ENCODE peak calls at places on chromosomes 12 and 14, in eight cellular contexts. One of them, this sample, is unnamed.

GRCh38 chr14:100747021-100747586 is 20.4 kb downstream of the DLK1 start:
- DNase-seq in A549: peak
- DNase-seq in left lung: peak
- DNase-seq in fibroblast of lung: peak
- DNase-seq in upper lobe of right lung: peak
- DNase-seq in dorsolateral prefrontal cortex: no peak
- DNase-seq in mesendoderm: no peak
- DNase-seq in left ventricle myocardium inferior: no peak
- DNase-seq in this sample: no peak

GRCh38 chr12:52380271-52380694 is 5.2 kb downstream of the KRT84 start:
- DNase-seq in mesendoderm: peak
- DNase-seq in dorsolateral prefrontal cortex: peak
- DNase-seq in left lung: no peak
- DNase-seq in A549: peak
- DNase-seq in left ventricle myocardium inferior: no peak
- DNase-seq in upper lobe of right lung: peak
- DNase-seq in fibroblast of lung: peak
- DNase-seq in this sample: peak

GRCh38 chr12:132170094-132170636 is 25.9 kb downstream of the NOC4L start:
- DNase-seq in fibroblast of lung: peak
- DNase-seq in A549: no peak
- DNase-seq in upper lobe of right lung: peak
- DNase-seq in mesendoderm: no peak
- DNase-seq in left lung: no peak
- DNase-seq in left ventricle myocardium inferior: peak
- DNase-seq in dorsolateral prefrontal cortex: no peak
- DNase-seq in this sample: no peak

GRCh38 chr14:36505892-36506731 is 13.9 kb downstream of the NKX2-1 start:
- DNase-seq in A549: no peak
- DNase-seq in upper lobe of right lung: peak
- DNase-seq in left lung: no peak
- DNase-seq in mesendoderm: peak
- DNase-seq in fibroblast of lung: no peak
- DNase-seq in left ventricle myocardium inferior: no peak
- DNase-seq in dorsolateral prefrontal cortex: no peak
- DNase-seq in this sample: no peak

GRCh38 chr14:44945264-44945663 is 16.5 kb downstream of the KLHL28 start:
- DNase-seq in A549: no peak
- DNase-seq in upper lobe of right lung: no peak
- DNase-seq in fibroblast of lung: peak
- DNase-seq in left ventricle myocardium inferior: no peak
- DNase-seq in dorsolateral prefrontal cortex: no peak
- DNase-seq in left lung: no peak
- DNase-seq in mesendoderm: no peak
- DNase-seq in this sample: no peak

GRCh38 chr12:21774358-21775129 is at the start of gene KCNJ8:
- DNase-seq in upper lobe of right lung: peak
- DNase-seq in dorsolateral prefrontal cortex: peak
- DNase-seq in left lung: peak
- DNase-seq in A549: peak
- DNase-seq in mesendoderm: peak
- DNase-seq in fibroblast of lung: peak
- DNase-seq in left ventricle myocardium inferior: peak
- DNase-seq in this sample: peak

GRCh38 chr12:12927211-12928079 is 24.5 kb downstream of the GPRC5D start:
- DNase-seq in mesendoderm: peak
- DNase-seq in fibroblast of lung: peak
- DNase-seq in left lung: peak
- DNase-seq in A549: peak
- DNase-seq in left ventricle myocardium inferior: peak
- DNase-seq in dorsolateral prefrontal cortex: no peak
- DNase-seq in upper lobe of right lung: peak
- DNase-seq in this sample: peak

GRCh38 chr12:77120695-77121094 is 55.3 kb upstream of the E2F7 start:
- DNase-seq in dorsolateral prefrontal cortex: no peak
- DNase-seq in left ventricle myocardium inferior: no peak
- DNase-seq in left lung: no peak
- DNase-seq in mesendoderm: no peak
- DNase-seq in A549: no peak
- DNase-seq in fibroblast of lung: peak
- DNase-seq in upper lobe of right lung: no peak
- DNase-seq in this sample: no peak

GRCh38 chr12:50234347-50234746 is 49.0 kb downstream of the LIMA1 start:
- DNase-seq in left lung: no peak
- DNase-seq in left ventricle myocardium inferior: no peak
- DNase-seq in mesendoderm: peak
- DNase-seq in A549: peak
- DNase-seq in upper lobe of right lung: no peak
- DNase-seq in fibroblast of lung: no peak
- DNase-seq in dorsolateral prefrontal cortex: no peak
- DNase-seq in this sample: no peak

GRCh38 chr14:58584383-58584782 is 53.4 kb upstream of the DACT1 start:
- DNase-seq in upper lobe of right lung: no peak
- DNase-seq in dorsolateral prefrontal cortex: no peak
- DNase-seq in A549: no peak
- DNase-seq in left ventricle myocardium inferior: no peak
- DNase-seq in fibroblast of lung: no peak
- DNase-seq in mesendoderm: no peak
- DNase-seq in left lung: no peak
- DNase-seq in this sample: no peak

GRCh38 chr12:106480259-106480658 is 102.5 kb upstream of the RFX4 start:
- DNase-seq in left lung: no peak
- DNase-seq in dorsolateral prefrontal cortex: no peak
- DNase-seq in A549: no peak
- DNase-seq in mesendoderm: no peak
- DNase-seq in upper lobe of right lung: no peak
- DNase-seq in fibroblast of lung: no peak
- DNase-seq in left ventricle myocardium inferior: no peak
- DNase-seq in this sample: no peak

GRCh38 chr12:45666452-45667215 is 62.9 kb upstream of the ARID2 start:
- DNase-seq in A549: no peak
- DNase-seq in left ventricle myocardium inferior: no peak
- DNase-seq in dorsolateral prefrontal cortex: no peak
- DNase-seq in mesendoderm: no peak
- DNase-seq in upper lobe of right lung: no peak
- DNase-seq in fibroblast of lung: no peak
- DNase-seq in left lung: no peak
- DNase-seq in this sample: no peak

GRCh38 chr12:7221486-7221885 is 32.0 kb downstream of the PEX5 start:
- DNase-seq in mesendoderm: no peak
- DNase-seq in left ventricle myocardium inferior: no peak
- DNase-seq in A549: no peak
- DNase-seq in dorsolateral prefrontal cortex: no peak
- DNase-seq in upper lobe of right lung: no peak
- DNase-seq in left lung: no peak
- DNase-seq in fibroblast of lung: no peak
- DNase-seq in this sample: no peak

GRCh38 chr12:128909653-128910052 is 56.4 kb downstream of the GLT1D1 start:
- DNase-seq in left ventricle myocardium inferior: no peak
- DNase-seq in fibroblast of lung: no peak
- DNase-seq in dorsolateral prefrontal cortex: no peak
- DNase-seq in left lung: no peak
- DNase-seq in A549: no peak
- DNase-seq in upper lobe of right lung: no peak
- DNase-seq in mesendoderm: no peak
- DNase-seq in this sample: no peak

GRCh38 chr14:37145395-37145794 is 27.0 kb downstream of the SLC25A21 start:
- DNase-seq in fibroblast of lung: no peak
- DNase-seq in left ventricle myocardium inferior: no peak
- DNase-seq in A549: no peak
- DNase-seq in left lung: no peak
- DNase-seq in mesendoderm: no peak
- DNase-seq in dorsolateral prefrontal cortex: no peak
- DNase-seq in upper lobe of right lung: no peak
- DNase-seq in this sample: no peak

GRCh38 chr12:51341259-51342007 is 5.0 kb downstream of the CELA1 start:
- DNase-seq in upper lobe of right lung: no peak
- DNase-seq in left ventricle myocardium inferior: peak
- DNase-seq in fibroblast of lung: peak
- DNase-seq in mesendoderm: peak
- DNase-seq in A549: peak
- DNase-seq in dorsolateral prefrontal cortex: peak
- DNase-seq in left lung: peak
- DNase-seq in this sample: peak

GRCh38 chr12:122349078-122349477 is 73.4 kb downstream of the CLIP1 start:
- DNase-seq in left lung: no peak
- DNase-seq in dorsolateral prefrontal cortex: no peak
- DNase-seq in left ventricle myocardium inferior: no peak
- DNase-seq in A549: no peak
- DNase-seq in upper lobe of right lung: no peak
- DNase-seq in mesendoderm: no peak
- DNase-seq in fibroblast of lung: no peak
- DNase-seq in this sample: no peak

GRCh38 chr14:34665785-34666425 is 36.0 kb upstream of the SNX6 start:
- DNase-seq in A549: peak
- DNase-seq in dorsolateral prefrontal cortex: no peak
- DNase-seq in upper lobe of right lung: no peak
- DNase-seq in fibroblast of lung: peak
- DNase-seq in left ventricle myocardium inferior: no peak
- DNase-seq in left lung: peak
- DNase-seq in mesendoderm: no peak
- DNase-seq in this sample: peak

GRCh38 chr12:64663019-64663418 is 52.7 kb downstream of the RASSF3 start:
- DNase-seq in upper lobe of right lung: no peak
- DNase-seq in fibroblast of lung: no peak
- DNase-seq in left lung: no peak
- DNase-seq in A549: no peak
- DNase-seq in left ventricle myocardium inferior: no peak
- DNase-seq in mesendoderm: no peak
- DNase-seq in dorsolateral prefrontal cortex: no peak
- DNase-seq in this sample: no peak

GRCh38 chr12:66829660-66830325 is 150.9 kb upstream of the GRIP1 start:
- DNase-seq in mesendoderm: no peak
- DNase-seq in dorsolateral prefrontal cortex: no peak
- DNase-seq in left lung: no peak
- DNase-seq in A549: no peak
- DNase-seq in upper lobe of right lung: no peak
- DNase-seq in left ventricle myocardium inferior: no peak
- DNase-seq in fibroblast of lung: no peak
- DNase-seq in this sample: no peak

GRCh38 chr12:122064034-122064777 is 14.3 kb upstream of the MLXIP start:
- DNase-seq in left lung: peak
- DNase-seq in A549: peak
- DNase-seq in mesendoderm: peak
- DNase-seq in fibroblast of lung: peak
- DNase-seq in left ventricle myocardium inferior: peak
- DNase-seq in upper lobe of right lung: peak
- DNase-seq in dorsolateral prefrontal cortex: peak
- DNase-seq in this sample: peak

GRCh38 chr12:53972152-53972702 is 699 bp upstream of the HOXC11 start:
- DNase-seq in left lung: no peak
- DNase-seq in mesendoderm: no peak
- DNase-seq in upper lobe of right lung: no peak
- DNase-seq in dorsolateral prefrontal cortex: no peak
- DNase-seq in left ventricle myocardium inferior: no peak
- DNase-seq in fibroblast of lung: no peak
- DNase-seq in A549: no peak
- DNase-seq in this sample: no peak

GRCh38 chr12:53973093-53974042 is at the start of gene HOXC11:
- DNase-seq in left lung: no peak
- DNase-seq in A549: peak
- DNase-seq in left ventricle myocardium inferior: no peak
- DNase-seq in dorsolateral prefrontal cortex: no peak
- DNase-seq in mesendoderm: no peak
- DNase-seq in upper lobe of right lung: no peak
- DNase-seq in fibroblast of lung: no peak
- DNase-seq in this sample: no peak

GRCh38 chr12:53971129-53971528 is 1.8 kb upstream of the HOXC11 start:
- DNase-seq in left lung: no peak
- DNase-seq in A549: no peak
- DNase-seq in fibroblast of lung: no peak
- DNase-seq in dorsolateral prefrontal cortex: no peak
- DNase-seq in left ventricle myocardium inferior: no peak
- DNase-seq in upper lobe of right lung: no peak
- DNase-seq in mesendoderm: no peak
- DNase-seq in this sample: no peak

GRCh38 chr12:53971686-53972085 is 1.2 kb upstream of the HOXC11 start:
- DNase-seq in A549: no peak
- DNase-seq in upper lobe of right lung: no peak
- DNase-seq in left lung: no peak
- DNase-seq in dorsolateral prefrontal cortex: no peak
- DNase-seq in left ventricle myocardium inferior: no peak
- DNase-seq in mesendoderm: no peak
- DNase-seq in fibroblast of lung: no peak
- DNase-seq in this sample: no peak

GRCh38 chr12:53972722-53973092 is 219 bp upstream of the HOXC11 start:
- DNase-seq in upper lobe of right lung: no peak
- DNase-seq in left ventricle myocardium inferior: no peak
- DNase-seq in left lung: no peak
- DNase-seq in dorsolateral prefrontal cortex: no peak
- DNase-seq in fibroblast of lung: no peak
- DNase-seq in mesendoderm: no peak
- DNase-seq in A549: no peak
- DNase-seq in this sample: no peak
- H3K4me3 ChIP-seq in upper lobe of right lung: no peak
- H3K4me3 ChIP-seq in left ventricle myocardium inferior: no peak
- H3K4me3 ChIP-seq in left lung: no peak
- H3K4me3 ChIP-seq in dorsolateral prefrontal cortex: no peak
- H3K4me3 ChIP-seq in fibroblast of lung: no peak
- H3K4me3 ChIP-seq in mesendoderm: no peak
- H3K4me3 ChIP-seq in A549: no peak
- H3K4me3 ChIP-seq in this sample: no peak

GRCh38 chr14:51394391-51394790 is 154.3 kb downstream of the TMX1 start:
- DNase-seq in mesendoderm: no peak
- DNase-seq in upper lobe of right lung: no peak
- DNase-seq in A549: no peak
- DNase-seq in left lung: no peak
- DNase-seq in left ventricle myocardium inferior: no peak
- DNase-seq in fibroblast of lung: peak
- DNase-seq in dorsolateral prefrontal cortex: no peak
- DNase-seq in this sample: no peak
- H3K27ac ChIP-seq in mesendoderm: no peak
- H3K27ac ChIP-seq in upper lobe of right lung: peak
- H3K27ac ChIP-seq in A549: peak
- H3K27ac ChIP-seq in left lung: peak
- H3K27ac ChIP-seq in left ventricle myocardium inferior: peak
- H3K27ac ChIP-seq in fibroblast of lung: peak
- H3K27ac ChIP-seq in dorsolateral prefrontal cortex: no peak
- H3K27ac ChIP-seq in this sample: peak

GRCh38 chr14:106694638-106695393 is 1168.4 kb downstream of the TMEM121 start:
- DNase-seq in left lung: no peak
- DNase-seq in fibroblast of lung: no peak
- DNase-seq in dorsolateral prefrontal cortex: no peak
- DNase-seq in upper lobe of right lung: no peak
- DNase-seq in left ventricle myocardium inferior: peak
- DNase-seq in A549: peak
- DNase-seq in mesendoderm: no peak
- DNase-seq in this sample: no peak
- H3K4me3 ChIP-seq in left lung: no peak
- H3K4me3 ChIP-seq in fibroblast of lung: no peak
- H3K4me3 ChIP-seq in dorsolateral prefrontal cortex: no peak
- H3K4me3 ChIP-seq in upper lobe of right lung: no peak
- H3K4me3 ChIP-seq in left ventricle myocardium inferior: no peak
- H3K4me3 ChIP-seq in A549: no peak
- H3K4me3 ChIP-seq in mesendoderm: no peak
- H3K4me3 ChIP-seq in this sample: no peak

DNA sequence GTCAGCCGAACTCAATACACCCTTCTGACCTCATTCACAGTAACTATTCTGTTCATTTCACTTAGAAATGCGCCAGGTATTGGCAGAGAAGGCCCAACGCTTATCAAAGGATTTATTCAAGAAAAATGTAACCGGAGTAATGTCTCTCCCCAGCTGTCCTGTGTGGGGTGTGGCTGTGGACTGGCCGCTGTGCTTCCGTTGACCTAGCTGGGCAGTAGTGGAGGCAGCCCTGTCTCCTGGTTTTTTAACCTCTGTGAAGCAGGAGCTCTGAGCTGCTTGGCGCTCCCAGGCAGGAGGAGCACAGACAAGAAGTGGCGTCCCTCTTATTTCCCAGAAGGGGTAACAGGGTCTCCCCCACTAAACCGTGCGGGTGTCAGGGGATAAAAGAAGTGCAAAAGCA is 85.2 kb downstream of the ESR2 start:
- DNase-seq in upper lobe of right lung: no peak
- DNase-seq in dorsolateral prefrontal cortex: no peak
- DNase-seq in mesendoderm: no peak
- DNase-seq in fibroblast of lung: no peak
- DNase-seq in left ventricle myocardium inferior: no peak
- DNase-seq in left lung: no peak
- DNase-seq in A549: no peak
- DNase-seq in this sample: no peak
- H3K27ac ChIP-seq in upper lobe of right lung: peak
- H3K27ac ChIP-seq in dorsolateral prefrontal cortex: no peak
- H3K27ac ChIP-seq in mesendoderm: no peak
- H3K27ac ChIP-seq in fibroblast of lung: no peak
- H3K27ac ChIP-seq in left ventricle myocardium inferior: peak
- H3K27ac ChIP-seq in left lung: peak
- H3K27ac ChIP-seq in A549: no peak
- H3K27ac ChIP-seq in this sample: no peak

This sample was measured in body of pancreas.